ENCODE peak calls at places on chromosomes 6 and 20, in four cellular contexts. P is retina; N is activated gamma-delta T cell treated with anti-CD3 and anti-CD28 coated beads, Interleukin-2, amount 50 U/mL, for 16 hours; M is cardiac muscle cell. Z is an unnamed sample.

GRCh38 chr6:111971181-111971829 is 82.6 kb upstream of the CCN6 start:
- DNase-seq in N (no peak), M (no peak), P (no peak), Z (no peak)

GRCh38 chr20:21099653-21100589 is 6.2 kb downstream of the LINC00237 start:
- DNase-seq in P (peak), N (no peak), M (peak), Z (peak)

GRCh38 chr6:106939848-106940247 is 34.7 kb downstream of the CD24 start:
- DNase-seq in N (no peak), P (no peak), M (no peak), Z (no peak)

GRCh38 chr20:8094845-8095244 is 37.2 kb upstream of the PLCB1 start:
- DNase-seq in P (no peak), N (no peak), M (peak), Z (no peak)

GRCh38 chr6:148885920-148886845 is 139.4 kb downstream of the UST start:
- DNase-seq in M (no peak), N (no peak), P (peak), Z (peak)

GRCh38 chr6:45092135-45092534 is 236.0 kb upstream of the RUNX2 start:
- DNase-seq in M (no peak), P (no peak), N (no peak), Z (no peak)

GRCh38 chr6:4616311-4616710 is 159.9 kb upstream of the CDYL start:
- DNase-seq in P (no peak), M (no peak), N (no peak), Z (no peak)

GRCh38 chr6:34791164-34791841 is 580 bp upstream of the BLTP3A start:
- DNase-seq in P (peak), N (no peak), M (peak), Z (peak)

GRCh38 chr6:36028887-36029324 is 1.3 kb downstream of the MAPK14 start:
- DNase-seq in N (peak), P (peak), M (peak), Z (peak)

GRCh38 chr20:47099749-47100515 is 205.3 kb downstream of the EYA2 start:
- DNase-seq in P (no peak), N (no peak), M (peak), Z (no peak)

GRCh38 chr6:44100088-44100550 is 27.1 kb downstream of the MRPL14 start:
- DNase-seq in P (no peak), M (peak), N (no peak), Z (peak)

GRCh38 chr6:165340532-165340931 is 31.1 kb upstream of the C6orf118 start:
- DNase-seq in P (no peak), N (no peak), M (no peak), Z (no peak)

GRCh38 chr6:143513410-143513809 is 1.9 kb upstream of the FUCA2 start:
- DNase-seq in N (no peak), P (no peak), M (no peak), Z (peak)

GRCh38 chr6:105278813-105279212 is 99.0 kb upstream of the POPDC3 start:
- DNase-seq in M (no peak), P (no peak), N (no peak), Z (no peak)

GRCh38 chr6:32087574-32088486 is 21.3 kb downstream of the TNXB start:
- DNase-seq in M (peak), P (peak), N (peak), Z (peak)

GRCh38 chr6:44697333-44697732 is 309.8 kb downstream of the CDC5L start:
- DNase-seq in N (no peak), P (no peak), M (peak), Z (peak)

GRCh38 chr20:61419501-61419900 is 167.4 kb downstream of the CDH4 start:
- DNase-seq in M (no peak), P (no peak), N (no peak), Z (no peak)

GRCh38 chr6:51025082-51025777 is 206.6 kb downstream of the TFAP2B start:
- DNase-seq in N (no peak), P (peak), M (no peak), Z (no peak)

Z was measured in NCI-H82.